ENCODE peak calls at places on chromosomes 6 and 20, in six cellular contexts. R is LHCN-M2; L is AG10803; Z is activated T-cell treated with anti-CD3 and anti-CD28 coated beads, Interleukin-2, amount 50 U/mL, for 1 hour; B is MM.1S; T is NCI-H460. Y is an unnamed sample.

GRCh38 chr20:41248371-41249024 is 69.0 kb downstream of the ZHX3 start:
- DNase-seq in R (peak), L (peak), Z (no peak), B (no peak), T (no peak), Y (peak)

GRCh38 chr6:130020106-130020851 is 1.9 kb downstream of the L3MBTL3 start:
- DNase-seq in R (no peak), L (peak), Z (peak), B (no peak), T (no peak), Y (peak)

GRCh38 chr6:57172136-57173055 is at the start of gene BAG2:
- DNase-seq in R (peak), L (peak), Z (peak), B (peak), T (peak), Y (peak)

GRCh38 chr6:100185615-100186014 is 191.6 kb upstream of the MCHR2 start:
- DNase-seq in R (no peak), L (no peak), Z (no peak), B (peak), T (no peak), Y (no peak)

GRCh38 chr20:57656252-57656820 is 36.1 kb upstream of the ZBP1 start:
- DNase-seq in R (no peak), L (no peak), Z (peak), B (no peak), T (no peak), Y (no peak)

GRCh38 chr6:170175644-170176620 is 114.9 kb downstream of the DLL1 start:
- DNase-seq in R (no peak), L (no peak), Z (peak), B (no peak), T (no peak), Y (no peak)

GRCh38 chr20:59831024-59831900 is 102.2 kb downstream of the SYCP2 start:
- DNase-seq in R (no peak), L (no peak), Z (no peak), B (no peak), T (no peak), Y (no peak)

GRCh38 chr6:166007349-166008263 is 160.0 kb downstream of the TBXT start:
- DNase-seq in R (peak), L (peak), Z (no peak), B (no peak), T (peak), Y (no peak)

GRCh38 chr6:25202505-25202904 is 76.7 kb upstream of the CARMIL1 start:
- DNase-seq in R (peak), L (peak), Z (no peak), B (no peak), T (no peak), Y (no peak)

GRCh38 chr6:110063864-110064263 is 85.8 kb downstream of the GPR6 start:
- DNase-seq in R (no peak), L (no peak), Z (no peak), B (no peak), T (no peak), Y (no peak)

GRCh38 chr6:6912841-6913240 is 194.9 kb upstream of the RREB1 start:
- DNase-seq in R (no peak), L (no peak), Z (no peak), B (no peak), T (no peak), Y (no peak)

GRCh38 chr6:64224819-64225218 is 589.2 kb downstream of the PHF3 start:
- DNase-seq in R (no peak), L (peak), Z (no peak), B (no peak), T (no peak), Y (no peak)

GRCh38 chr6:46390153-46390876 is 100.9 kb downstream of the RCAN2 start:
- DNase-seq in R (no peak), L (no peak), Z (no peak), B (no peak), T (no peak), Y (no peak)

GRCh38 chr6:4727671-4728435 is 48.4 kb upstream of the CDYL start:
- DNase-seq in R (no peak), L (peak), Z (no peak), B (peak), T (no peak), Y (no peak)

GRCh38 chr20:15138548-15139126 is 801.2 kb upstream of the FLRT3 start:
- DNase-seq in R (no peak), L (no peak), Z (no peak), B (no peak), T (no peak), Y (no peak)

GRCh38 chr20:25439328-25439727 is 31.9 kb downstream of the GINS1 start:
- DNase-seq in R (no peak), L (no peak), Z (no peak), B (peak), T (no peak), Y (no peak)

GRCh38 chr6:18154507-18155272 is at the start of gene TPMT:
- DNase-seq in R (no peak), L (no peak), Z (peak), B (no peak), T (no peak), Y (no peak)

GRCh38 chr6:169930799-169931198 is 179.4 kb downstream of the ERMARD start:
- DNase-seq in R (no peak), L (no peak), Z (no peak), B (no peak), T (no peak), Y (no peak)

GRCh38 chr20:24968278-24968677 is 19.2 kb downstream of the CST7 start:
- DNase-seq in R (no peak), L (no peak), Z (no peak), B (no peak), T (no peak), Y (no peak)

GRCh38 chr6:5150676-5151075 is 65.5 kb downstream of the PPP1R3G start:
- DNase-seq in R (no peak), L (peak), Z (no peak), B (no peak), T (no peak), Y (no peak)

GRCh38 chr20:32807706-32808105 is 12.0 kb upstream of the MAPRE1 start:
- DNase-seq in R (no peak), L (no peak), Z (no peak), B (no peak), T (no peak), Y (no peak)

GRCh38 chr6:39980839-39981580 is 46.7 kb upstream of the MOCS1 start:
- DNase-seq in R (peak), L (peak), Z (no peak), B (peak), T (peak), Y (peak)

GRCh38 chr6:78577585-78577984 is 289.8 kb upstream of the IRAK1BP1 start:
- DNase-seq in R (no peak), L (no peak), Z (no peak), B (peak), T (no peak), Y (no peak)

GRCh38 chr6:38567436-38567835 is 72.3 kb downstream of the BTBD9 start:
- DNase-seq in R (peak), L (peak), Z (no peak), B (no peak), T (no peak), Y (no peak)

GRCh38 chr6:27854421-27854820 is 57.8 kb downstream of the OR2B2 start:
- DNase-seq in R (no peak), L (no peak), Z (no peak), B (no peak), T (no peak), Y (no peak)

GRCh38 chr20:19887566-19888268 is 129.4 kb upstream of the NAA20 start:
- DNase-seq in R (no peak), L (no peak), Z (no peak), B (no peak), T (no peak), Y (no peak)

GRCh38 chr6:165880721-165881120 is 217.7 kb upstream of the PDE10A start:
- DNase-seq in R (no peak), L (peak), Z (no peak), B (no peak), T (no peak), Y (no peak)

GRCh38 chr6:95249176-95249575 is 328.2 kb upstream of the MANEA start:
- DNase-seq in R (no peak), L (no peak), Z (no peak), B (no peak), T (peak), Y (no peak)

GRCh38 chr6:110492584-110492983 is 16.2 kb upstream of the SLC22A16 start:
- DNase-seq in R (no peak), L (no peak), Z (no peak), B (no peak), T (no peak), Y (no peak)

GRCh38 chr6:91082311-91082803 is 495.5 kb upstream of the MAP3K7 start:
- DNase-seq in R (peak), L (no peak), Z (no peak), B (no peak), T (no peak), Y (no peak)

GRCh38 chr6:17258763-17259162 is 22.4 kb upstream of the RBM24 start:
- DNase-seq in R (no peak), L (no peak), Z (no peak), B (no peak), T (no peak), Y (no peak)

GRCh38 chr6:158286413-158286812 is 25.9 kb upstream of the TULP4 start:
- DNase-seq in R (peak), L (peak), Z (no peak), B (no peak), T (no peak), Y (no peak)

GRCh38 chr6:6820688-6821238 is 232.2 kb downstream of the LY86 start:
- DNase-seq in R (no peak), L (no peak), Z (no peak), B (no peak), T (no peak), Y (no peak)

GRCh38 chr20:37543828-37544227 is 16.2 kb upstream of the BLCAP start:
- DNase-seq in R (peak), L (peak), Z (no peak), B (no peak), T (peak), Y (peak)